ENCODE peak calls at places on chromosomes 7 and 10, in eight cellular contexts. Q, V, Z, U, S, E, B and Y are unnamed samples.

GRCh38 chr10:103789771-103790201 is 65.6 kb downstream of the SH3PXD2A start:
- DNase-seq in Z (peak; percentile 8), E (no peak), V (no peak), Q (no peak), B (no peak), S (no peak), U (no peak), Y (no peak)

GRCh38 chr10:112374724-112375541 is 1.0 kb downstream of the ACSL5 start:
- DNase-seq in V (peak; percentile 58), B (no peak), E (no peak), S (no peak), Z (peak; percentile 11), U (no peak), Q (no peak), Y (no peak)

GRCh38 chr7:151444632-151445031 is 4.7 kb upstream of the CRYGN start:
- DNase-seq in E (no peak), Q (no peak), B (no peak), V (no peak), U (no peak), S (no peak), Z (no peak), Y (no peak)

GRCh38 chr10:98509745-98510144 is 63.0 kb upstream of the HPS1 start:
- DNase-seq in S (no peak), V (no peak), E (no peak), Q (no peak), B (no peak), U (no peak), Z (no peak), Y (no peak)

GRCh38 chr7:27160546-27161213 is 4.2 kb upstream of the HOXA7 start:
- DNase-seq in B (peak; percentile 80), U (peak; percentile 54), S (peak; percentile 82), E (peak; percentile 90), V (peak; percentile 93), Z (peak; percentile 69), Q (peak; percentile 76), Y (peak; percentile 82)

GRCh38 chr7:140610204-140611165 is 30.1 kb downstream of the DENND2A start:
- DNase-seq in U (no peak), E (no peak), Z (no peak), B (peak; percentile 38), S (no peak), Q (no peak), V (no peak), Y (no peak)

GRCh38 chr10:122044713-122045112 is 55.8 kb downstream of the TACC2 start:
- DNase-seq in V (no peak), B (no peak), E (peak; percentile 39), Q (peak; percentile 20), S (no peak), U (no peak), Z (no peak), Y (peak; percentile 28)

GRCh38 chr10:22624289-22624738 is 90.1 kb downstream of the PIP4K2A start:
- DNase-seq in Q (peak; percentile 82), Z (no peak), U (no peak), V (no peak), E (no peak), S (no peak), B (no peak), Y (peak; percentile 84)

GRCh38 chr10:8182841-8183240 is 128.4 kb downstream of the GATA3 start:
- DNase-seq in U (no peak), E (no peak), Q (no peak), Z (no peak), B (no peak), V (no peak), S (no peak), Y (no peak)

GRCh38 chr10:5968681-5969453 is 8.5 kb downstream of the IL15RA start:
- DNase-seq in U (no peak), B (no peak), S (no peak), Z (no peak), Q (no peak), V (no peak), E (no peak), Y (no peak)

GRCh38 chr7:100465702-100466311 is 1.7 kb upstream of the SPACDR start:
- DNase-seq in U (no peak), B (peak; percentile 80), Q (peak; percentile 74), Z (no peak), E (peak; percentile 73), V (no peak), S (peak; percentile 58), Y (peak; percentile 79)

GRCh38 chr10:104336829-104337526 is 1.3 kb downstream of the ITPRIP start:
- DNase-seq in U (no peak), E (no peak), S (no peak), Q (peak; percentile 55), V (peak; percentile 33), Z (no peak), B (no peak), Y (peak; percentile 76)

GRCh38 chr10:102476466-102477141 is 25.3 kb upstream of the C10orf95 start:
- DNase-seq in S (no peak), E (no peak), B (no peak), V (no peak), Z (no peak), Q (no peak), U (no peak), Y (no peak)

GRCh38 chr10:71608863-71609768 is 110.5 kb downstream of the C10orf105 start:
- DNase-seq in S (peak; percentile 63), E (peak; percentile 85), Q (peak; percentile 70), B (peak; percentile 82), Z (peak; percentile 12), U (peak; percentile 38), V (peak; percentile 68), Y (peak; percentile 71)

GRCh38 chr10:96044686-96045085 is 1.3 kb downstream of the CCNJ start:
- DNase-seq in Z (no peak), V (peak; percentile 14), E (no peak), B (no peak), U (no peak), S (no peak), Q (peak; percentile 67), Y (peak; percentile 65)

GRCh38 chr7:98805956-98806838 is 63.6 kb downstream of the TMEM130 start:
- DNase-seq in U (no peak), B (no peak), V (no peak), Q (no peak), S (no peak), Z (no peak), E (no peak), Y (no peak)

GRCh38 chr10:80280071-80280800 is 9.2 kb downstream of the MAT1A start:
- DNase-seq in Q (no peak), U (no peak), E (no peak), S (no peak), B (no peak), Z (no peak), V (no peak), Y (no peak)

GRCh38 chr10:127740596-127740995 is 3.6 kb downstream of the FOXI2 start:
- DNase-seq in E (no peak), Q (no peak), Z (no peak), V (no peak), U (no peak), B (no peak), S (no peak), Y (no peak)

GRCh38 chr10:102644066-102644645 is at the start of gene TRIM8:
- DNase-seq in V (peak; percentile 76), S (peak; percentile 51), U (no peak), E (no peak), Q (peak; percentile 46), B (peak; percentile 69), Z (peak; percentile 51), Y (peak; percentile 33)

GRCh38 chr10:34734918-34735317 is 80.2 kb downstream of the PARD3 start:
- DNase-seq in E (no peak), U (no peak), V (no peak), Q (no peak), S (no peak), Z (no peak), B (no peak), Y (no peak)
- H3K4me3 ChIP-seq in E (no peak overlapping the region), U (no peak overlapping the region), V (no peak overlapping the region), Q (no peak overlapping the region), S (no peak overlapping the region), Z (no peak overlapping the region), B (no peak overlapping the region), Y (no peak overlapping the region)

GRCh38 chr10:32148864-32149256 is 92.6 kb upstream of the KIF5B start:
- DNase-seq in Q (no peak), B (no peak), U (no peak), Z (no peak), V (no peak), E (no peak), S (no peak), Y (no peak)
- H3K4me3 ChIP-seq in Q (peak overlapping the region; percentile 12), B (no peak overlapping the region), U (peak overlapping the region; percentile 47), Z (no peak overlapping the region), V (no peak overlapping the region), E (peak overlapping the region; percentile 5), S (no peak overlapping the region), Y (no peak overlapping the region)

DNA sequence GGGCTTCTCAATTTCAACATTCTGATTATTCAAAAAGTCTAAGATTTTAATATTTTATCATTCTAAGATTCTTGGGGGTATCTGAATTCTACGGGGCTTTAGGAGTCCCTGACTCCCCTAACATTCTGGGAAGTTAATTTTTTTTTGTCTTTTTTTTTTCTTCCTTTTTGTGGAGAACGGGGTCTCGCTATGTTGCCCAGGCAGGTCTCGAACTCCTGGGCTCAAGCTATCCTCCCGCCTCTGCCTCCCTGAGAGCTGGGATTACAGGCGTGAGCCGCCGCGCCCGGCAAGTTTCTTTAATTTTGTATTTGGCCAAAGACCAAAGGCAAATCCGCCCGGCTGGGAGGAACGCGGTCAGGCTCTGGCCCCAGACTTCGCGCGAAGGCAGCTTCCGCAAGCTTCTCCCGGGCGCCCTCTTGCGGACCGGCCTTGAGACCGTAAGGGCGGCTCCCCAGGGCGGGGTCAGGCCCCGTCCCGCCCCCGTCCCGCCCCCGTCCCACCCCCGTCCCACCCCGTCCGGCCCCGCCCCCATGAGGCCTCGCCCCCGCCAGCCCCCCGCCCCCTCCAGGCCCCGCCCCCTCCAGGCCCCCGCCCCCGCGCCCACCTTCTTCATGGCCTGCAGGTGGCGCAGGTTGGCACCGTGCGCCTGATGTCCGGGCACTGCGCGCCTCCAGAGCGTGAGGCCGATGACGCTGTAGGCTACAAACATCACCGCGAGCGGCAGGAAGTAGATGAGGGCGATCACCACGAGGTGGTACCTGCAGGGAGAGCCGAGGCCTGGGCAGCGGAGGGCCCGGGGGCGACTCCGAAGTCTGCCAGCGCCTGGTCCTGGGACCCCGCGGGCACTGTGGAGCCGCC is 8.2 kb downstream of the TACR2 start:
- DNase-seq in B (peak; percentile 96), Z (peak; percentile 85), E (peak; percentile 97), Q (peak; percentile 96), U (peak; percentile 77), V (peak; percentile 95), S (peak; percentile 96), Y (peak; percentile 96)
- H3K4me3 ChIP-seq in B (peak overlapping the region; percentile 34), Z (peak overlapping the region; percentile 54), E (peak overlapping the region; percentile 39), Q (peak overlapping the region; percentile 37), U (peak overlapping the region; percentile 72), V (peak overlapping the region; percentile 31), S (peak overlapping the region; percentile 28), Y (peak overlapping the region; percentile 36)

GRCh38 chr7:23470290-23471089 is at the start of gene IGF2BP3:
- DNase-seq in B (no peak), U (no peak), E (no peak), S (peak; percentile 76), V (peak; percentile 96), Z (no peak), Q (peak; percentile 97), Y (peak; percentile 98)

GRCh38 chr7:23469150-23469960 is 936 bp downstream of the IGF2BP3 start:
- DNase-seq in E (no peak), Q (peak; percentile 16), S (no peak), B (no peak), U (no peak), V (peak; percentile 69), Z (no peak), Y (no peak)

GRCh38 chr7:23468721-23469149 is 1.6 kb downstream of the IGF2BP3 start:
- DNase-seq in B (no peak), S (no peak), U (no peak), V (no peak), E (no peak), Q (peak; percentile 14), Z (no peak), Y (no peak)

GRCh38 chr7:23471090-23471859 is 984 bp upstream of the IGF2BP3 start:
- DNase-seq in Q (peak; percentile 58), B (peak; percentile 17), U (no peak), S (peak; percentile 80), V (peak; percentile 95), Z (no peak), E (no peak), Y (peak; percentile 78)

GRCh38 chr7:23469961-23470250 is 385 bp downstream of the IGF2BP3 start:
- DNase-seq in S (no peak), Q (peak; percentile 33), B (no peak), U (no peak), E (no peak), Z (no peak), V (no peak), Y (no peak)
- H3K4me3 ChIP-seq in S (peak overlapping the region; percentile 80), Q (peak overlapping the region; percentile 82), B (peak overlapping the region; percentile 8), U (peak overlapping the region; percentile 61), E (no peak overlapping the region), Z (no peak overlapping the region), V (peak overlapping the region; percentile 98), Y (peak overlapping the region; percentile 72)